ENCODE peak calls at places on chromosomes 6 and 20, in seven cellular contexts. D is tibial nerve, J is HepG2, W is occipital lobe, Z is T follicular helper cell, U is nucleus accumbens, Y is cardiac muscle cell. O is an unnamed sample.

GRCh38 chr6:56241106-56241812 is 6.1 kb downstream of the COL21A1 start:
- DNase-seq in Z (no peak), U (no peak), J (no peak), W (no peak), Y (no peak), D (no peak), O (no peak)

GRCh38 chr6:131861356-131861755 is 53.5 kb downstream of the ENPP1 start:
- DNase-seq in W (no peak), Z (no peak), D (no peak), J (no peak), U (no peak), Y (peak; percentile 48), O (no peak)

GRCh38 chr6:101458341-101458740 is 64.8 kb downstream of the GRIK2 start:
- DNase-seq in U (no peak), W (no peak), Y (peak; percentile 9), D (no peak), J (no peak), Z (no peak), O (no peak)

GRCh38 chr20:7348253-7348652 is 580.8 kb downstream of the BMP2 start:
- DNase-seq in U (no peak), D (no peak), J (no peak), Y (no peak), Z (no peak), W (no peak), O (no peak)

GRCh38 chr6:107116328-107116892 is 1.1 kb upstream of the BEND3 start:
- DNase-seq in D (no peak), Z (no peak), Y (peak; percentile 19), U (no peak), W (no peak), J (no peak), O (no peak)

GRCh38 chr6:110534731-110535164 is 58.3 kb upstream of the SLC22A16 start:
- DNase-seq in Z (no peak), Y (peak; percentile 83), U (peak; percentile 81), J (no peak), D (peak; percentile 41), W (peak; percentile 68), O (no peak)

GRCh38 chr6:148144917-148145521 is 197.6 kb upstream of the SASH1 start:
- DNase-seq in J (peak; percentile 64), U (peak; percentile 7), Y (peak; percentile 84), W (peak; percentile 16), Z (peak; percentile 32), D (peak; percentile 79), O (peak; percentile 43)

GRCh38 chr6:11341867-11342266 is 109.4 kb upstream of the NEDD9 start:
- DNase-seq in Z (no peak), U (no peak), W (no peak), D (no peak), Y (peak; percentile 59), J (no peak), O (no peak)

GRCh38 chr6:52162940-52163908 is 23.0 kb upstream of the IL17A start:
- DNase-seq in Z (no peak), W (no peak), Y (peak; percentile 8), D (no peak), U (no peak), J (peak; percentile 53), O (no peak)

GRCh38 chr20:24381886-24382285 is 87.5 kb upstream of the SYNDIG1 start:
- DNase-seq in J (no peak), U (no peak), D (no peak), Y (no peak), Z (no peak), W (no peak), O (no peak)

GRCh38 chr20:9416421-9416820 is 98.0 kb upstream of the LAMP5 start:
- DNase-seq in J (no peak), U (no peak), Y (no peak), Z (no peak), D (no peak), W (no peak), O (no peak)

GRCh38 chr6:5276596-5276995 is 15.3 kb downstream of the FARS2 start:
- DNase-seq in Y (no peak), Z (no peak), U (no peak), D (no peak), W (no peak), J (no peak), O (no peak)

GRCh38 chr20:62117658-62118057 is 4.6 kb upstream of the LSM14B start:
- DNase-seq in W (no peak), Y (no peak), Z (peak; percentile 69), U (no peak), D (no peak), J (no peak), O (no peak)

O was measured in amygdala.